ENCODE peak calls at places on chromosomes 4 and X, in five cellular contexts. W, E, F, C and Q are unnamed samples.

GRCh38 chr4:16067515-16067914 is 16.3 kb downstream of the PROM1 start:
- DNase-seq in F (no peak), E (no peak), C (no peak), W (no peak), Q (no peak)

GRCh38 chr4:118821590-118822293 is 14.2 kb downstream of the SEC24D start:
- DNase-seq in C (no peak), E (no peak), W (no peak), F (no peak), Q (no peak)

GRCh38 chr4:162485486-162485885 is 321.7 kb upstream of the FSTL5 start:
- DNase-seq in F (no peak), E (no peak), C (peak), W (peak), Q (no peak)

GRCh38 chr4:113141901-113142346 is 92.5 kb downstream of the ANK2 start:
- DNase-seq in E (no peak), W (peak), C (peak), F (peak), Q (peak)

GRCh38 chr4:15774020-15774420 is 4.1 kb upstream of the CD38 start:
- DNase-seq in F (no peak), E (no peak), W (no peak), C (peak), Q (peak)

GRCh38 chr4:153522800-153523089 is 56.6 kb downstream of the TMEM131L start:
- DNase-seq in W (no peak), C (no peak), F (no peak), E (peak), Q (no peak)

GRCh38 chr4:2272026-2272827 is 10.3 kb upstream of the MXD4 start:
- DNase-seq in W (no peak), C (no peak), F (no peak), E (no peak), Q (no peak)

GRCh38 chr4:106264331-106264728 is 51.7 kb downstream of the TBCK start:
- DNase-seq in C (no peak), F (no peak), W (no peak), E (no peak), Q (no peak)

GRCh38 chr4:89829470-89830138 is 7.4 kb downstream of the SNCA start:
- DNase-seq in C (no peak), W (no peak), E (peak), F (no peak), Q (no peak)

GRCh38 chrX:153865321-153865580 is 20.7 kb downstream of the L1CAM start:
- DNase-seq in E (no peak), W (no peak), F (no peak), C (no peak), Q (no peak)

GRCh38 chr4:60134106-60134505 is 1066.0 kb upstream of the ADGRL3 start:
- DNase-seq in W (no peak), E (no peak), F (no peak), C (no peak), Q (no peak)

GRCh38 chr4:26557164-26557563 is 26.7 kb upstream of the TBC1D19 start:
- DNase-seq in W (peak), E (no peak), F (peak), C (peak), Q (no peak)

GRCh38 chr4:18366762-18367358 is 345.3 kb upstream of the LCORL start:
- DNase-seq in C (no peak), W (peak), E (peak), F (no peak), Q (no peak)

GRCh38 chr4:21858971-21859370 is 89.6 kb downstream of the KCNIP4 start:
- DNase-seq in W (peak), C (no peak), E (no peak), F (peak), Q (no peak)

GRCh38 chr4:134122903-134123302 is 78.7 kb downstream of the PABPC4L start:
- DNase-seq in E (no peak), F (no peak), W (no peak), C (no peak), Q (no peak)

GRCh38 chr4:147799986-147800555 is 68.2 kb downstream of the ARHGAP10 start:
- DNase-seq in E (peak), W (no peak), F (no peak), C (no peak), Q (no peak)

GRCh38 chrX:16807976-16808542 is 21.8 kb downstream of the TXLNG start:
- DNase-seq in E (no peak), F (peak), W (peak), C (no peak), Q (peak)

GRCh38 chr4:176259330-176260090 is 9.5 kb downstream of the ASB5 start:
- DNase-seq in C (peak), E (no peak), W (peak), F (peak), Q (peak)

GRCh38 chr4:118825799-118826198 is 10.1 kb downstream of the SEC24D start:
- DNase-seq in W (no peak), E (no peak), F (no peak), C (no peak), Q (no peak)

GRCh38 chr4:70399319-70399718 is 1.6 kb downstream of the OPRPN start:
- DNase-seq in W (peak), C (no peak), F (no peak), E (no peak), Q (no peak)

GRCh38 chr4:113919611-113920010 is 59.8 kb downstream of the ARSJ start:
- DNase-seq in E (no peak), F (no peak), C (peak), W (peak), Q (no peak)

GRCh38 chrX:37753384-37753783 is 26.5 kb upstream of the CYBB start:
- DNase-seq in E (no peak), C (no peak), W (no peak), F (no peak), Q (no peak)

GRCh38 chr4:53321988-53322289 is 43.9 kb downstream of the SCFD2 start:
- DNase-seq in C (no peak), E (no peak), F (no peak), W (no peak), Q (no peak)

GRCh38 chr4:71732706-71733105 is 51.2 kb downstream of the GC start:
- DNase-seq in F (peak), C (peak), E (no peak), W (peak), Q (no peak)

GRCh38 chr4:7485096-7485495 is 50.4 kb upstream of the PSAPL1 start:
- DNase-seq in W (no peak), C (no peak), E (no peak), F (no peak), Q (no peak)

GRCh38 chr4:5086535-5086934 is 35.3 kb downstream of the STK32B start:
- DNase-seq in C (no peak), W (no peak), E (no peak), F (no peak), Q (no peak)

GRCh38 chr4:83618431-83618830 is 82.5 kb downstream of the GPAT3 start:
- DNase-seq in F (peak), E (no peak), W (peak), C (peak), Q (peak)

GRCh38 chr4:8365353-8365752 is 75.2 kb downstream of the ACOX3 start:
- DNase-seq in F (no peak), E (no peak), W (no peak), C (no peak), Q (no peak)

GRCh38 chr4:25925486-25926201 is 11.6 kb downstream of the SMIM20 start:
- DNase-seq in F (peak), W (peak), C (no peak), E (no peak), Q (no peak)

GRCh38 chrX:102651968-102652744 is 873 bp downstream of the GPRASP1 start:
- DNase-seq in W (peak), F (peak), C (no peak), E (no peak), Q (no peak)

GRCh38 chr4:11769425-11769824 is 340.7 kb upstream of the HS3ST1 start:
- DNase-seq in W (no peak), C (peak), F (no peak), E (no peak), Q (no peak)

GRCh38 chrX:9166566-9166909 is 132.6 kb upstream of the FAM9B start:
- DNase-seq in C (no peak), F (no peak), E (no peak), W (no peak), Q (no peak)